ENCODE peak calls at places on chromosomes 4 and X, in eight cellular contexts. V is heart right ventricle, O is lower leg skin, Q is HFF-Myc, S is fibroblast of the aortic adventitia, M is AG04449, Z is fibroblast of mammary gland, P is A549. K is an unnamed sample.

GRCh38 chr4:151807220-151807619 is 46.4 kb upstream of the GATB start:
- DNase-seq in V (peak), O (no peak), Q (no peak), S (no peak), M (no peak), Z (no peak), P (no peak), K (no peak)

GRCh38 chrX:151505796-151506195 is 57.7 kb upstream of the PASD1 start:
- DNase-seq in V (no peak), O (no peak), Q (no peak), S (peak), M (no peak), Z (peak), P (peak), K (no peak)

GRCh38 chrX:19743386-19743785 is 144.0 kb downstream of the SH3KBP1 start:
- DNase-seq in V (no peak), O (no peak), Q (no peak), S (no peak), M (no peak), Z (no peak), P (no peak), K (no peak)

GRCh38 chrX:115339441-115340025 is 50.0 kb downstream of the LUZP4 start:
- DNase-seq in V (no peak), O (no peak), Q (no peak), S (peak), M (no peak), Z (peak), P (no peak), K (no peak)

GRCh38 chr4:106982711-106983211 is 53.4 kb downstream of the DKK2 start:
- DNase-seq in V (no peak), O (no peak), Q (no peak), S (no peak), M (no peak), Z (no peak), P (no peak), K (no peak)

GRCh38 chrX:24343719-24344118 is 16.7 kb upstream of the SUPT20HL1 start:
- DNase-seq in V (no peak), O (no peak), Q (no peak), S (peak), M (no peak), Z (no peak), P (no peak), K (no peak)

GRCh38 chr4:45241976-45242375 is 515.6 kb upstream of the GNPDA2 start:
- DNase-seq in V (no peak), O (no peak), Q (no peak), S (no peak), M (no peak), Z (peak), P (no peak), K (no peak)

GRCh38 chr4:169340834-169341233 is 70.1 kb upstream of the SH3RF1 start:
- DNase-seq in V (no peak), O (no peak), Q (no peak), S (no peak), M (no peak), Z (no peak), P (no peak), K (no peak)

GRCh38 chr4:112564706-112565270 is 48.8 kb upstream of the NEUROG2 start:
- DNase-seq in V (no peak), O (no peak), Q (no peak), S (no peak), M (no peak), Z (no peak), P (no peak), K (no peak)

GRCh38 chr4:1981251-1982055 is 27.3 kb downstream of the NELFA start:
- DNase-seq in V (no peak), O (peak), Q (no peak), S (no peak), M (no peak), Z (peak), P (peak), K (no peak)

GRCh38 chr4:117971406-117971805 is 62.9 kb upstream of the NDST3 start:
- DNase-seq in V (no peak), O (no peak), Q (no peak), S (no peak), M (no peak), Z (no peak), P (no peak), K (no peak)

GRCh38 chrX:32293962-32294708 is 917.2 kb downstream of the DMD start:
- DNase-seq in V (peak), O (no peak), Q (no peak), S (no peak), M (no peak), Z (no peak), P (no peak), K (no peak)

GRCh38 chr4:144579411-144580020 is 66.4 kb upstream of the HHIP start:
- DNase-seq in V (no peak), O (no peak), Q (no peak), S (peak), M (peak), Z (peak), P (peak), K (no peak)

GRCh38 chr4:150402968-150403367 is 179.0 kb upstream of the MAB21L2 start:
- DNase-seq in V (peak), O (no peak), Q (no peak), S (no peak), M (no peak), Z (no peak), P (no peak), K (no peak)

GRCh38 chr4:72418458-72418857 is 150.6 kb downstream of the ADAMTS3 start:
- DNase-seq in V (peak), O (no peak), Q (peak), S (peak), M (no peak), Z (peak), P (no peak), K (no peak)

GRCh38 chr4:70994387-70995099 is 1.1 kb downstream of the DCK start:
- DNase-seq in V (no peak), O (no peak), Q (no peak), S (no peak), M (no peak), Z (no peak), P (no peak), K (no peak)

GRCh38 chr4:92636038-92636825 is 332.5 kb downstream of the GRID2 start:
- DNase-seq in V (no peak), O (no peak), Q (no peak), S (no peak), M (no peak), Z (no peak), P (no peak), K (no peak)

GRCh38 chrX:31449064-31449463 is 377.2 kb upstream of the FTHL17 start:
- DNase-seq in V (no peak), O (no peak), Q (no peak), S (no peak), M (no peak), Z (no peak), P (no peak), K (no peak)

GRCh38 chr4:119087656-119088055 is 48.0 kb upstream of the MYOZ2 start:
- DNase-seq in V (no peak), O (no peak), Q (no peak), S (no peak), M (no peak), Z (no peak), P (no peak), K (no peak)

GRCh38 chr4:53693909-53694308 is 102.6 kb upstream of the LNX1 start:
- DNase-seq in V (no peak), O (no peak), Q (no peak), S (no peak), M (no peak), Z (no peak), P (no peak), K (no peak)

GRCh38 chr4:1597021-1597931 is 86.8 kb downstream of the FAM53A start:
- DNase-seq in V (no peak), O (no peak), Q (no peak), S (no peak), M (no peak), Z (no peak), P (no peak), K (no peak)

GRCh38 chr4:141027421-141027820 is 105.8 kb downstream of the RNF150 start:
- DNase-seq in V (peak), O (no peak), Q (no peak), S (no peak), M (no peak), Z (peak), P (no peak), K (no peak)

GRCh38 chr4:122921971-122922876 is at the start of gene NUDT6:
- DNase-seq in V (peak), O (peak), Q (no peak), S (peak), M (no peak), Z (peak), P (peak), K (peak)

GRCh38 chrX:30153881-30154260 is 61.5 kb upstream of the MAGEB2 start:
- DNase-seq in V (no peak), O (no peak), Q (no peak), S (no peak), M (peak), Z (no peak), P (no peak), K (no peak)

DNA sequence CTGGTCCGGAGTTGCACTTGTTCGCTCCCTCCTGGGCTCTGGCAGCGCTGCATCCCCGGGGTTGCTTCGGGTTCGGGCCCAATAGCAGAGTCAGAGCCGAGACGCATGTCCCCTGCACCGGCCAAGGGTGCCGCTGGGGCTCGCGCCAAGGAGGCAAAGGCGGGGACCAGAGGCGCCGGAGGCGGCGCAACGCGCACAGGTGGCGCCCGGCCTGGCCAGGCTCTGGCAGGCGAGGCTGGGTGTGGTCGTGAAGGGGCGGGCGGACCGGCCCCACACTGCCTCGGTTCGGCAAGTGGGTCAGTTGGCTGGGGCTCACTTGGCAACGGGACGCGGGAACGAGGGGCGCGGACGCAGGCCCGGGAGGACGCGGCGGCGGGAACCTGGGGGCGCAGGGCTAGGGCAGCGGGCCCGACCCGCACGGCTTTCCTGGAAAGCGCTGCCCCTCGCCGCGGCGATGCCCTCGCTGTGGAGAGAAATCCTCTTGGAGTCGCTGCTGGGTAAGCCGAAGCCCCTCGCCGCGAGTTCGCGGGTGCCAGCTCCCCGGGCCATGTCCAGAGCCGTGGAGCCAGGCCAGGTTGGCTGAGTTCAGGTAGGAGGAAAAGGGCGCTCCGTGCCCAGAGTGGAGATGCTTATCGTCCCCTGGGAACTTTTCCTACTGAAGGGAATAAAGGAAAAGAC is at the start of gene CWH43:
- DNase-seq in V (no peak), O (no peak), Q (no peak), S (no peak), M (no peak), Z (no peak), P (no peak), K (no peak)
- TF ChIP-seq CTCF in V (no peak), O (no peak), Q (no peak), S (no peak), M (no peak), Z (no peak), P (no peak), K (no peak)

DNA sequence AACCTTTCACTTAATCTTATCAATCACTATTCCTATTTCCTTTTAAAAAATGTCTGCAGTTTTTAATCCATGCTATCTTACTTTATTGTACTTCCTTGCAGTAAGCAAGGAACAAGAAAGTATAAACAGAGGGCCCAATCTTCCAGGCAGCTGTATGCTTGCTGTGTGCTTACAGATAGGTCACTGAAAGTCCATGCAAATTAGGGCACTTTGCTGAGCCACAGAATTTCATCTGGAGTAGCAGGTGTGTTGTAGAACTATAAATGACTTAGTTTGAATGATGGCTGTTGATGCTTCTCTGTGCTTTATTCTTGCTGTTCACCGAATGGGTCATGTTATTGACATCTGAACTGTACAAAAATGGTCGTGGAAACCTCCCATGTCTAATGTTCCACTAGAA is 154.6 kb downstream of the ATOH1 start:
- DNase-seq in V (no peak), O (no peak), Q (no peak), S (no peak), M (no peak), Z (no peak), P (no peak), K (no peak)
- TF ChIP-seq CTCF in V (no peak), O (no peak), Q (no peak), S (no peak), M (no peak), Z (no peak), P (no peak), K (no peak)

DNA sequence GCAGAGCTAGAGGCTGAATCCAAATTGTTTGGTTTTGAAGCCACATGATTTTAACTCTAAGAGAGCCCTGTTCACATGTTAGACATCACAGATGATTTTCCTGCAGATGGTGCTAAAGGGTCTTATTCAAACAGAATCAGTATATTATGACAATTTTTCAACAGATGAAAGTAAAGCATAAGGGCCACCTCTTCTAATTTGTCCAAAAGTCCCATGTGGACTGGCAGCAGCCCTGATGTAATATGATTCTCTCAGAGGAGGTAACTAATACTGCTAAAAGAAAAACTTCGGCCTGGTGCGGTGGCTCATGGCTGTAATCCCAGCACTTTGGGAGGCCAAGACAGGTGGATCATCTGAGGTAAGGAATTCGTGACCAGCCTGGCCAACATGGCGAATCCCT is 26.0 kb upstream of the SETD7 start:
- DNase-seq in V (no peak), O (peak), Q (no peak), S (peak), M (no peak), Z (peak), P (no peak), K (no peak)
- TF ChIP-seq CTCF in V (no peak), O (no peak), Q (no peak), S (no peak), M (peak), Z (peak), P (peak), K (no peak)

DNA sequence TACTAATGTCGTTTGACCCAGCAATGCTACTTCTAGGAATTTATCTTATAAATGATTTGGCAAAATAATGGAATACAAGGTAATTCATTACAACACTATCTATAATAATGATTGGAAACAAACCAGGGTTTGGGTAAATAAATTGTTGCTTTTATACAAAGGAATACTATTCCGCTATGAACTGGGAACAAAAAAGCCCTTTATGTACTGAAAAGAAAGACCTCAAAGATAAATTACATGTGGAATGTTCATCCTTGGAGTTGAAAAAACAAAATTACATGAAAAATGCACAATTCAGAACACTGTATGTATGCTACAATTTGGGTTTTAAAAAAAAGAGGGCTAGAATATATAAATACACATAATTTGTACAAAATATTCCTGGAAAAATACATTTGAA is 5.2 kb upstream of the NUP54 start:
- DNase-seq in V (no peak), O (no peak), Q (no peak), S (no peak), M (no peak), Z (no peak), P (no peak), K (no peak)
- TF ChIP-seq CTCF in V (no peak), O (no peak), Q (no peak), S (no peak), M (no peak), Z (no peak), P (no peak), K (no peak)